ENCODE peak calls at places on chromosomes 11 and 22, in six cellular contexts. U is PC-3; F is mucosa of gallbladder; C is colonic mucosa; E is stimulated activated CD8-positive, alpha-beta memory T cell treated with anti-CD3 and anti-CD28 coated beads, Interleukin-12 subunit alpha, Interleukin-12 subunit beta, amount 100 ng/mL, for 1 hour; G is caudate nucleus. P is an unnamed sample.

GRCh38 chr11:10257478-10257877 is 36.5 kb downstream of the SBF2 start:
- DNase-seq in C (no peak), G (no peak), F (no peak), E (no peak), U (no peak), P (no peak)

GRCh38 chr11:68028802-68029475 is 1.5 kb upstream of the NDUFS8 start:
- DNase-seq in C (no peak), U (peak), E (no peak), G (no peak), F (no peak), P (no peak)

GRCh38 chr11:57249384-57250319 is 12.6 kb upstream of the APLNR start:
- DNase-seq in G (no peak), F (peak), C (peak), U (peak), E (peak), P (no peak)

GRCh38 chr22:49267996-49268395 is 559.7 kb downstream of the BRD1 start:
- DNase-seq in E (no peak), U (no peak), F (no peak), G (no peak), C (no peak), P (no peak)

GRCh38 chr11:28701760-28702449 is 593.7 kb downstream of the METTL15 start:
- DNase-seq in G (no peak), U (peak), F (peak), E (no peak), C (no peak), P (no peak)

GRCh38 chr11:60994450-60995135 is 23.1 kb downstream of the CD6 start:
- DNase-seq in G (no peak), E (no peak), F (no peak), U (no peak), C (no peak), P (no peak)

GRCh38 chr22:22748297-22748743 is 103.9 kb downstream of the GGTLC2 start:
- DNase-seq in G (no peak), E (no peak), F (peak), C (peak), U (peak), P (no peak)

GRCh38 chr22:30292069-30292970 is 3.0 kb upstream of the CASTOR1 start:
- DNase-seq in E (no peak), G (no peak), U (no peak), F (no peak), C (no peak), P (no peak)

GRCh38 chr11:96708469-96708868 is 318.7 kb downstream of the JRKL start:
- DNase-seq in E (no peak), G (no peak), U (no peak), C (no peak), F (no peak), P (no peak)

GRCh38 chr22:43384863-43385262 is 27.0 kb upstream of the MPPED1 start:
- DNase-seq in C (no peak), F (no peak), E (no peak), G (no peak), U (no peak), P (no peak)

GRCh38 chr11:73236205-73236765 is 18.2 kb downstream of the P2RY2 start:
- DNase-seq in C (no peak), U (no peak), F (no peak), G (no peak), E (no peak), P (no peak)